ENCODE peak calls at places on chromosomes 11 and 22, in eight cellular contexts. One of them, this sample, is unnamed.

GRCh38 chr11:94731921-94732601 is 36.1 kb upstream of the AMOTL1 start:
- DNase-seq in cardiac muscle cell: no peak
- DNase-seq in mucosa of descending colon: no peak
- DNase-seq in IMR-90: peak; percentile 91
- DNase-seq in PC-9: peak; percentile 83
- DNase-seq in brain microvascular endothelial cell: peak; percentile 84
- DNase-seq in H9: no peak
- DNase-seq in astrocyte of the spinal cord: peak; percentile 85
- DNase-seq in this sample: no peak

GRCh38 chr11:111571829-111572501 is 30.3 kb upstream of the SIK2 start:
- DNase-seq in cardiac muscle cell: no peak
- DNase-seq in astrocyte of the spinal cord: no peak
- DNase-seq in IMR-90: peak; percentile 33
- DNase-seq in mucosa of descending colon: no peak
- DNase-seq in PC-9: no peak
- DNase-seq in H9: no peak
- DNase-seq in brain microvascular endothelial cell: peak; percentile 16
- DNase-seq in this sample: no peak

GRCh38 chr11:73154178-73154577 is 12.1 kb upstream of the FCHSD2 start:
- DNase-seq in H9: no peak
- DNase-seq in IMR-90: no peak
- DNase-seq in cardiac muscle cell: no peak
- DNase-seq in PC-9: no peak
- DNase-seq in astrocyte of the spinal cord: no peak
- DNase-seq in mucosa of descending colon: peak; percentile 30
- DNase-seq in brain microvascular endothelial cell: no peak
- DNase-seq in this sample: no peak

GRCh38 chr22:22507743-22508273 is 734 bp downstream of the ZNF280B start:
- DNase-seq in astrocyte of the spinal cord: peak; percentile 1
- DNase-seq in brain microvascular endothelial cell: no peak
- DNase-seq in H9: no peak
- DNase-seq in cardiac muscle cell: no peak
- DNase-seq in PC-9: no peak
- DNase-seq in mucosa of descending colon: no peak
- DNase-seq in IMR-90: no peak
- DNase-seq in this sample: no peak

GRCh38 chr11:128720522-128720985 is 26.7 kb downstream of the FLI1 start:
- DNase-seq in H9: peak; percentile 46
- DNase-seq in astrocyte of the spinal cord: peak; percentile 65
- DNase-seq in PC-9: no peak
- DNase-seq in mucosa of descending colon: peak; percentile 50
- DNase-seq in IMR-90: no peak
- DNase-seq in brain microvascular endothelial cell: peak; percentile 58
- DNase-seq in cardiac muscle cell: peak; percentile 12
- DNase-seq in this sample: no peak

GRCh38 chr22:28911777-28912669 is 28.7 kb downstream of the ZNRF3 start:
- DNase-seq in brain microvascular endothelial cell: no peak
- DNase-seq in mucosa of descending colon: no peak
- DNase-seq in cardiac muscle cell: no peak
- DNase-seq in PC-9: peak; percentile 62
- DNase-seq in astrocyte of the spinal cord: no peak
- DNase-seq in H9: no peak
- DNase-seq in IMR-90: peak; percentile 65
- DNase-seq in this sample: no peak

GRCh38 chr11:119989422-119989821 is 148.5 kb downstream of the TRIM29 start:
- DNase-seq in astrocyte of the spinal cord: no peak
- DNase-seq in H9: no peak
- DNase-seq in IMR-90: no peak
- DNase-seq in PC-9: no peak
- DNase-seq in cardiac muscle cell: no peak
- DNase-seq in brain microvascular endothelial cell: no peak
- DNase-seq in mucosa of descending colon: no peak
- DNase-seq in this sample: no peak

GRCh38 chr11:134957540-134958335 is 545.7 kb upstream of the B3GAT1 start:
- DNase-seq in brain microvascular endothelial cell: no peak
- DNase-seq in astrocyte of the spinal cord: no peak
- DNase-seq in PC-9: no peak
- DNase-seq in H9: no peak
- DNase-seq in cardiac muscle cell: no peak
- DNase-seq in IMR-90: no peak
- DNase-seq in mucosa of descending colon: no peak
- DNase-seq in this sample: no peak

GRCh38 chr11:27420722-27421572 is 51.6 kb downstream of the LGR4 start:
- DNase-seq in H9: no peak
- DNase-seq in cardiac muscle cell: no peak
- DNase-seq in IMR-90: no peak
- DNase-seq in brain microvascular endothelial cell: no peak
- DNase-seq in mucosa of descending colon: no peak
- DNase-seq in astrocyte of the spinal cord: no peak
- DNase-seq in PC-9: no peak
- DNase-seq in this sample: no peak

GRCh38 chr11:96260526-96260925 is 82.5 kb downstream of the MAML2 start:
- DNase-seq in astrocyte of the spinal cord: no peak
- DNase-seq in IMR-90: peak; percentile 39
- DNase-seq in cardiac muscle cell: no peak
- DNase-seq in mucosa of descending colon: no peak
- DNase-seq in H9: no peak
- DNase-seq in brain microvascular endothelial cell: no peak
- DNase-seq in PC-9: no peak
- DNase-seq in this sample: no peak

GRCh38 chr11:116107229-116107628 is 603.0 kb upstream of the CADM1 start:
- DNase-seq in astrocyte of the spinal cord: no peak
- DNase-seq in cardiac muscle cell: no peak
- DNase-seq in PC-9: no peak
- DNase-seq in H9: no peak
- DNase-seq in brain microvascular endothelial cell: no peak
- DNase-seq in IMR-90: no peak
- DNase-seq in mucosa of descending colon: no peak
- DNase-seq in this sample: no peak

GRCh38 chr11:32213223-32213622 is 122.3 kb downstream of the RCN1 start:
- DNase-seq in IMR-90: peak; percentile 74
- DNase-seq in H9: no peak
- DNase-seq in PC-9: no peak
- DNase-seq in mucosa of descending colon: no peak
- DNase-seq in brain microvascular endothelial cell: peak; percentile 59
- DNase-seq in astrocyte of the spinal cord: peak; percentile 53
- DNase-seq in cardiac muscle cell: no peak
- DNase-seq in this sample: no peak

GRCh38 chr11:66216911-66217310 is 51.5 kb upstream of the RAB1B start:
- DNase-seq in brain microvascular endothelial cell: no peak
- DNase-seq in PC-9: no peak
- DNase-seq in astrocyte of the spinal cord: no peak
- DNase-seq in IMR-90: no peak
- DNase-seq in mucosa of descending colon: no peak
- DNase-seq in H9: no peak
- DNase-seq in cardiac muscle cell: no peak
- DNase-seq in this sample: no peak

GRCh38 chr11:46827995-46828394 is 18.1 kb downstream of the CKAP5 start:
- DNase-seq in IMR-90: peak; percentile 35
- DNase-seq in brain microvascular endothelial cell: no peak
- DNase-seq in mucosa of descending colon: no peak
- DNase-seq in cardiac muscle cell: no peak
- DNase-seq in H9: no peak
- DNase-seq in astrocyte of the spinal cord: peak; percentile 22
- DNase-seq in PC-9: no peak
- DNase-seq in this sample: no peak

GRCh38 chr11:46826310-46827044 is 19.6 kb downstream of the CKAP5 start:
- DNase-seq in H9: peak; percentile 90
- DNase-seq in astrocyte of the spinal cord: peak; percentile 77
- DNase-seq in IMR-90: peak; percentile 68
- DNase-seq in mucosa of descending colon: peak; percentile 87
- DNase-seq in PC-9: peak; percentile 61
- DNase-seq in brain microvascular endothelial cell: peak; percentile 68
- DNase-seq in cardiac muscle cell: peak; percentile 93
- DNase-seq in this sample: peak; percentile 84
- TF ChIP-seq CTCF in H9: no peak
- TF ChIP-seq CTCF in astrocyte of the spinal cord: no peak
- TF ChIP-seq CTCF in IMR-90: no peak
- TF ChIP-seq CTCF in mucosa of descending colon: no peak
- TF ChIP-seq CTCF in PC-9: no peak
- TF ChIP-seq CTCF in brain microvascular endothelial cell: no peak
- TF ChIP-seq CTCF in cardiac muscle cell: peak; percentile 14
- TF ChIP-seq CTCF in this sample: no peak

DNA sequence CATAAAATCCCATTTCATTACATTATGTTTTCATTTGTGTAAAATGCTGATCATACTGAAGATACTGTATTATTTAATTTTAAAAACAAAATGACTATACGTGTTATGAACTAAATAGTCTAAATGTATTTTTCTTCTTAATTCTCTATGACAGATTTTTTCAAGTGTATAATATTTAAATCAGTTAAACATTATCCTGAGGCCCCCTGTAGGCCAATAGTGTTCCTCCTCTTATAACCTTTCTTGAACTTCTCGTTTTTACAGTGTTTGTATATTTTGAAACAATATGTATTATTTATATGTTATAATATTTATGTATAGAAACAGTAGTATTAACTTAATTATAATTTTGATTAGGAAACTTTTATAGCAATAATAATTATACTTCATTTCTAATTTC is 151.1 kb upstream of the CHORDC1 start:
- DNase-seq in cardiac muscle cell: no peak
- DNase-seq in IMR-90: no peak
- DNase-seq in astrocyte of the spinal cord: no peak
- DNase-seq in PC-9: no peak
- DNase-seq in H9: no peak
- DNase-seq in brain microvascular endothelial cell: no peak
- DNase-seq in mucosa of descending colon: no peak
- DNase-seq in this sample: no peak
- TF ChIP-seq CTCF in cardiac muscle cell: no peak
- TF ChIP-seq CTCF in IMR-90: no peak
- TF ChIP-seq CTCF in astrocyte of the spinal cord: no peak
- TF ChIP-seq CTCF in PC-9: no peak
- TF ChIP-seq CTCF in H9: peak; percentile 43
- TF ChIP-seq CTCF in brain microvascular endothelial cell: no peak
- TF ChIP-seq CTCF in mucosa of descending colon: no peak
- TF ChIP-seq CTCF in this sample: no peak

DNA sequence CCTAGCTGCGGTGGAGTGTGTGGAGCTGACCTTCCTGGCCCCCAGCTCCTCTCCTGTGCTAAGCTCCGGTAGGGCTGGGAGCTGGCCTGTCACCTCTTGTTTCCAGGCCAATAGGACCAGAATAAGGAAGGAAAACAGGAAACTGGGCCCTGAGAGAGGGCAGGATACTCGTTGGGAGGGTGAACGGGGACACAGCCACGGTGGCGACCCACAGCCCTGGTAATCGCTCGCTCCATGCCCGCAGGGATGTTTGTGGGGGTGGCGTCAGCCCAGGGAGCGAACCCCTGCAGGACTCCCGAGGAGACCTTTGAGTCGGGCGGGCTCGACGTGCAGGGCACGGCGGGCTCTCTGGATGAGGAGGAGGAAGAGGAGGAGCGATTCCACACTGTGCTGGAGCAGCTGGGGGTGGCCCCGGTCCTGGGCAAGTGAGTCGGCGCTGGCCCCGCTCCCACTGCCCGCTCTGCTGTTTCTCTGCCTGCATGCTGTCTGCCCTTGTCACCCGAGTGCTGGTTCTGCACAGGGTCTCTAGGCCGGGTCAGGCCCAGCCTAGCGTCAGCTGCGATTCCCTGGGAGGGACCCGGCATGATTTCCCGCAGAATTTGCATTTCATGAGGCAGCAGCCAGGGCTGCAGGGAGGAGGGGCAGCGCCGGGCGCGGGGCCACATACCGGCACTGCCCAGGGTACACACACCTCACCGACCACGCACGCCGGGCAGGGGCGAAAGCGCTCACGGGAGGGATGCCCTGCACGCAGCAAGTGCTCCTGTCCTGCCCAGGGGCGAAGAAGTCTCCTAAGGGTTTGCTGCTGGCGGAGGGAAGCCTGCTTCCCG is 1.6 kb downstream of the CRACR2B start:
- DNase-seq in PC-9: peak; percentile 18
- DNase-seq in astrocyte of the spinal cord: no peak
- DNase-seq in brain microvascular endothelial cell: no peak
- DNase-seq in cardiac muscle cell: no peak
- DNase-seq in IMR-90: no peak
- DNase-seq in H9: peak; percentile 58
- DNase-seq in mucosa of descending colon: peak; percentile 60
- DNase-seq in this sample: no peak
- TF ChIP-seq CTCF in PC-9: no peak
- TF ChIP-seq CTCF in astrocyte of the spinal cord: no peak
- TF ChIP-seq CTCF in brain microvascular endothelial cell: no peak
- TF ChIP-seq CTCF in cardiac muscle cell: no peak
- TF ChIP-seq CTCF in IMR-90: no peak
- TF ChIP-seq CTCF in H9: no peak
- TF ChIP-seq CTCF in mucosa of descending colon: no peak
- TF ChIP-seq CTCF in this sample: no peak

GRCh38 chr11:68610452-68611116 is 73.8 kb upstream of the GAL start:
- DNase-seq in brain microvascular endothelial cell: no peak
- DNase-seq in H9: no peak
- DNase-seq in mucosa of descending colon: no peak
- DNase-seq in astrocyte of the spinal cord: no peak
- DNase-seq in IMR-90: peak; percentile 5
- DNase-seq in cardiac muscle cell: no peak
- DNase-seq in PC-9: no peak
- DNase-seq in this sample: no peak
- TF ChIP-seq CTCF in brain microvascular endothelial cell: peak; percentile 46
- TF ChIP-seq CTCF in H9: peak; percentile 45
- TF ChIP-seq CTCF in mucosa of descending colon: no peak
- TF ChIP-seq CTCF in astrocyte of the spinal cord: peak; percentile 40
- TF ChIP-seq CTCF in IMR-90: peak; percentile 34
- TF ChIP-seq CTCF in cardiac muscle cell: peak; percentile 39
- TF ChIP-seq CTCF in PC-9: peak; percentile 45
- TF ChIP-seq CTCF in this sample: no peak

GRCh38 chr11:48207881-48208280 is 8.7 kb upstream of the OR4B1 start:
- DNase-seq in PC-9: no peak
- DNase-seq in H9: no peak
- DNase-seq in mucosa of descending colon: no peak
- DNase-seq in cardiac muscle cell: no peak
- DNase-seq in brain microvascular endothelial cell: no peak
- DNase-seq in IMR-90: no peak
- DNase-seq in astrocyte of the spinal cord: no peak
- DNase-seq in this sample: no peak

DNA sequence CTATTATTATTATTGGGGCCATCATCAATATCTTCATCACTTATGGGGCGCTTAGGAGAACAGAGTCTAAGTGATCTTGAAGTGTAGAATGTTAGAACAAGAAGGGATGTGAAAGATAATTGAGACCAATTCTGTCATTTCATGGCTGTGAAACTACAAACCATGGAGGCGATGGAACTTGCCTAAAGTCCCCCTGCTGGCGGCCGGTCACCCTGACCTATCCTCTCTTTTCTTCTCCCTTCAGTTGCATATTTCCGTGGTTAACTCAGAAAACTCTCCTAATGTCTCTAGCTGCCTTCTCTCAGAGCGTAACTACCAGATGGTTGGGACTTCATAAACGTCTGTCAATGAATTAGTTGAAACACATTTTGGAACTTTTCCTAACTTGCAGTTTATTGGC is 6.6 kb upstream of the OR4B1 start:
- DNase-seq in cardiac muscle cell: no peak
- DNase-seq in brain microvascular endothelial cell: peak; percentile 22
- DNase-seq in H9: peak; percentile 29
- DNase-seq in mucosa of descending colon: no peak
- DNase-seq in PC-9: no peak
- DNase-seq in IMR-90: peak; percentile 17
- DNase-seq in astrocyte of the spinal cord: no peak
- DNase-seq in this sample: peak; percentile 29
- TF ChIP-seq CTCF in cardiac muscle cell: no peak
- TF ChIP-seq CTCF in brain microvascular endothelial cell: peak; percentile 57
- TF ChIP-seq CTCF in H9: peak; percentile 26
- TF ChIP-seq CTCF in mucosa of descending colon: no peak
- TF ChIP-seq CTCF in PC-9: peak; percentile 56
- TF ChIP-seq CTCF in IMR-90: peak; percentile 28
- TF ChIP-seq CTCF in astrocyte of the spinal cord: no peak
- TF ChIP-seq CTCF in this sample: no peak